ENCODE peak calls at places on chromosome 19, in nine cellular contexts. B is neural crest cell, T is body of pancreas, N is fibroblast of mammary gland, Z is esophagus muscularis mucosa, C is AG04450, F is transverse colon, W is fibroblast of lung, K is GM10248. R is an unnamed sample.

GRCh38 chr19:15251749-15252397 is 19.6 kb upstream of the EPHX3 start:
- DNase-seq in C (peak; percentile 90), K (no peak), T (peak; percentile 47), F (peak; percentile 67), B (peak; percentile 53), N (peak; percentile 98), Z (peak; percentile 93), W (peak; percentile 98), R (no peak)

GRCh38 chr19:1214862-1215731 is 9.5 kb downstream of the STK11 start:
- DNase-seq in B (no peak), Z (no peak), C (no peak), K (no peak), F (no peak), W (no peak), T (peak; percentile 67), N (no peak), R (no peak)

GRCh38 chr19:11539495-11540365 is 1.1 kb downstream of the CNN1 start:
- DNase-seq in F (peak; percentile 29), T (no peak), B (no peak), K (peak; percentile 39), Z (no peak), C (no peak), N (no peak), W (peak; percentile 22), R (no peak)

GRCh38 chr19:15671237-15671636 is 1.6 kb upstream of the CYP4F12 start:
- DNase-seq in W (no peak), Z (no peak), N (no peak), T (no peak), F (no peak), C (no peak), B (no peak), K (no peak), R (no peak)

GRCh38 chr19:10797078-10797477 is 38.9 kb downstream of the TMED1 start:
- DNase-seq in F (no peak), W (no peak), C (no peak), B (no peak), T (no peak), N (no peak), K (no peak), Z (no peak), R (peak; percentile 67)

GRCh38 chr19:12757544-12758274 is 6.1 kb downstream of the BEST2 start:
- DNase-seq in K (peak; percentile 85), B (peak; percentile 87), T (peak; percentile 77), Z (no peak), W (peak; percentile 70), N (peak; percentile 68), C (no peak), F (peak; percentile 80), R (peak; percentile 77)

GRCh38 chr19:44905437-44906160 is at the start of gene APOE:
- DNase-seq in B (no peak), W (peak; percentile 47), Z (no peak), F (peak; percentile 33), C (no peak), T (no peak), K (no peak), N (no peak), R (no peak)

GRCh38 chr19:9205506-9206113 is 13.8 kb downstream of the OR7D4 start:
- DNase-seq in W (peak; percentile 66), B (peak; percentile 71), C (peak; percentile 16), T (peak; percentile 73), F (peak; percentile 72), Z (no peak), K (peak; percentile 47), N (peak; percentile 62), R (peak; percentile 77)

GRCh38 chr19:35048911-35049411 is 7.4 kb downstream of the HPN start:
- DNase-seq in N (no peak), Z (no peak), B (no peak), F (no peak), T (peak; percentile 95), W (no peak), K (no peak), C (no peak), R (no peak)

GRCh38 chr19:14505488-14506239 is 9.7 kb upstream of the GIPC1 start:
- DNase-seq in T (peak; percentile 53), B (peak; percentile 65), K (peak; percentile 88), W (peak; percentile 58), C (no peak), F (peak; percentile 79), Z (no peak), N (peak; percentile 72), R (peak; percentile 85)

GRCh38 chr19:4474504-4475136 is 2.5 kb downstream of the HDGFL2 start:
- DNase-seq in W (peak; percentile 64), F (no peak), K (peak; percentile 86), N (peak; percentile 55), Z (no peak), T (no peak), B (peak; percentile 60), C (no peak), R (peak; percentile 56)

GRCh38 chr19:17327654-17328516 is 6.8 kb downstream of the ANO8 start:
- DNase-seq in F (peak; percentile 89), K (peak; percentile 81), C (no peak), T (peak; percentile 67), B (peak; percentile 60), N (no peak), W (peak; percentile 48), Z (no peak), R (peak; percentile 66)
- TF ChIP-seq CTCF in F (peak; percentile 46), K (no peak), C (peak; percentile 11), T (peak; percentile 46), B (peak; percentile 65), N (no peak), W (peak; percentile 38), Z (peak; percentile 49), R (no peak)

DNA sequence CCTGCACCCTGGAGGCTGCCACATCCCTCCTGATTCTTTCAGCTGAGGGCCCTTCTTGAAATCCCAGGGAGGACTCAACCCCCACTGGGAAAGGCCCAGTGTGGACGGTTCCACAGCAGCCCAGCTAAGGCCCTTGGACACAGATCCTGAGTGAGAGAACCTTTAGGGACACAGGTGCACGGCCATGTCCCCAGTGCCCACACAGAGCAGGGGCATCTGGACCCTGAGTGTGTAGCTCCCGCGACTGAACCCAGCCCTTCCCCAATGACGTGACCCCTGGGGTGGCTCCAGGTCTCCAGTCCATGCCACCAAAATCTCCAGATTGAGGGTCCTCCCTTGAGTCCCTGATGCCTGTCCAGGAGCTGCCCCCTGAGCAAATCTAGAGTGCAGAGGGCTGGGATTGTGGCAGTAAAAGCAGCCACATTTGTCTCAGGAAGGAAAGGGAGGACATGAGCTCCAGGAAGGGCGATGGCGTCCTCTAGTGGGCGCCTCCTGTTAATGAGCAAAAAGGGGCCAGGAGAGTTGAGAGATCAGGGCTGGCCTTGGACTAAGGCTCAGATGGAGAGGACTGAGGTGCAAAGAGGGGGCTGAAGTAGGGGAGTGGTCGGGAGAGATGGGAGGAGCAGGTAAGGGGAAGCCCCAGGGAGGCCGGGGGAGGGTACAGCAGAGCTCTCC is 6.9 kb upstream of the CEACAM5 start:
- DNase-seq in N (no peak), F (peak; percentile 70), K (no peak), C (no peak), Z (peak; percentile 84), B (no peak), T (peak; percentile 29), W (no peak), R (peak; percentile 46)
- TF ChIP-seq CTCF in N (no peak), F (peak; percentile 59), K (peak; percentile 26), C (no peak), Z (no peak), B (no peak), T (peak; percentile 23), W (no peak), R (peak; percentile 53)

GRCh38 chr19:42285546-42285945 is 16.4 kb upstream of the PRR19 start:
- DNase-seq in Z (no peak), T (peak; percentile 21), K (no peak), F (no peak), B (no peak), W (no peak), C (no peak), N (no peak), R (no peak)
- TF ChIP-seq CTCF in Z (no peak), T (no peak), K (no peak), F (no peak), B (no peak), W (no peak), C (no peak), N (no peak), R (no peak)

DNA sequence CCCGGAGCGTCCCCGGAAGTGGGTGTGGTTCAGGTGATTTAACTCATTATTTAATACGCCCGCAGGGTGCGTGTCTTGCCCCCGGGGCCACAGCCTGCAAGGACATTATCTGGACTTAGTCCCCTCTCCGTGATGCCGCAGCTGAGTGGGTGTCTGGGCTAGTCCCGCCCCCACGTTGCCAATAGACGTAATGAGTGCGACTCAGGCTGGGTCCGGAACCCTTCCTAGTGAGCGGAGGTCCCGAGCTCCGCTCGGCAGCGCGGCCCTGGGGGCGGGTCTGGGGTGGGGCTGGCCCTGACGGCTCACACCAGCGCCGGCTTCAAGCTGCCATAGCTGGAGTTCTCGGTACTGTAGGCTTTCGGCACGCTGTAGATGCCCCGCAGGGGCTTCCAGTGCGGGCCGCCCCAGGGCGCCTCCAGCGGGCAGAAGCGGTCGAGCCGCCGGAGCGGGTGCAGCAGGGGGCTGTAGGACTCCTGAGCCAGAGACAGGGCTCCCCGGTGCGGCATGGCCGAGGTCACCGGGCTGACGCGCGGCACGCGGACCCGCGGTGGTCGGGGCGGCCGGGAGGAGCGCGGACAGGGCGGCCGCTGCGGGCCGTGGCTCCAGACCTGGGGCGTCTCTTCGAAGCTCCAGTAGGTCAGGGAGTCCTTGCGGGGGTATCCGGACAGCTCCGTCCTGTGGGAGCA is 918 bp upstream of the LHB start:
- DNase-seq in F (peak; percentile 49), W (peak; percentile 47), B (peak; percentile 49), C (no peak), Z (no peak), N (peak; percentile 48), K (peak; percentile 79), T (peak; percentile 40), R (peak; percentile 73)
- TF ChIP-seq CTCF in F (peak; percentile 53), W (peak; percentile 53), B (peak; percentile 62), C (peak; percentile 58), Z (peak; percentile 59), N (peak; percentile 44), K (peak; percentile 53), T (peak; percentile 46), R (peak; percentile 84)

DNA sequence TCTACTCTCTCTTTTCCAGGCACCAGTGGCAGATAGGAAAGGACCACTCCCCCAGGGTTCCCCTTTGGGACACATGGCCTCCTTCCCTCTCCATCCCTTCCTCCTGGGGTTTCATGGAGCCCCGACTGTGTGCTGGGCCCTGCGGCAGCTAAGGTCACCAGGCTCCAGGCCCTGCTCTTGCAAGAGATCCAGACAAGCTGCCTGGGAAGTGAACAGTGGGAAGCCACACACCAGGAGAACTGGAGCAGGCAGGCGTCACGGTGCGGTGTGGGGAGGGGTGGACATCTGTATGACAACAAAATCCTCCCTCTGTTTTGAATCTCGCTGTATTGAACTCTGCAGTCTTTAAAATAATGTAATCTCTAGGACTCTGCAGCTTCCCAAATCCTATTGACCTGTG is 330.1 kb downstream of the UQCRFS1 start:
- DNase-seq in N (no peak), T (no peak), F (no peak), B (no peak), K (no peak), W (no peak), C (no peak), Z (no peak), R (no peak)
- TF ChIP-seq CTCF in N (no peak), T (no peak), F (no peak), B (no peak), K (no peak), W (no peak), C (no peak), Z (no peak), R (no peak)

DNA sequence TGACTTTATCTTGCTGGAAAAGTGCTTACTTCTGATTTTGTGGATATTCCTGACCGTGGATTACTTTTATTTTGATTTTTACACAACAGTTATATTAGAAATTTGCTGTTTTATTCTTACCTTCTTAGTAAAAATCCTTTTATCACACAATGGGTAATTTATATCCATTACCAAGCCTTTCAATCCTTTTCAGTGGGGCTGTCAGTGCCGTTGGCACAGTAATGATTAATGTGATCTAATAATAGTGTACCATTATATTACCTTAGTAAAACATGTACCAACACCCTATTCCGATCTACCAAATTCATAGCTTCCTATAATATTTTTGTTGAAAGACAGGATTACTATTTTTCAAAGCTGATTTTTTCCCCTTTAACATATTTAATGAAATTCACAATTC is 87.3 kb upstream of the ZNF536 start:
- DNase-seq in F (no peak), Z (no peak), N (no peak), B (no peak), T (no peak), W (no peak), K (no peak), C (no peak), R (no peak)
- TF ChIP-seq CTCF in F (no peak), Z (no peak), N (no peak), B (no peak), T (no peak), W (no peak), K (no peak), C (no peak), R (no peak)